ENCODE peak calls at places on chromosome 16, in nine cellular contexts. U, F, C, X, M, P, S, B and I are unnamed samples.
A peak's percentile ranks its signal among the peaks of the same experiment; 100 is the strongest.

GRCh38 chr16:25413962-25414361 is 156.3 kb upstream of the ZKSCAN2 start:
- DNase-seq in U (no peak), F (no peak), C (no peak), X (no peak), M (no peak), P (peak; percentile 2), S (no peak), B (no peak), I (no peak)

GRCh38 chr16:70720431-70721201 is 34.8 kb upstream of the MTSS2 start:
- DNase-seq in U (no peak), F (no peak), C (peak; percentile 30), X (no peak), M (no peak), P (no peak), S (no peak), B (no peak), I (no peak)

GRCh38 chr16:29862383-29862883 is 593 bp downstream of the CDIPT start:
- DNase-seq in U (peak; percentile 43), F (no peak), C (no peak), X (no peak), M (peak; percentile 23), P (peak; percentile 30), S (peak; percentile 33), B (no peak), I (no peak)

GRCh38 chr16:69717066-69717465 is 9.3 kb downstream of the NQO1 start:
- DNase-seq in U (no peak), F (no peak), C (no peak), X (no peak), M (no peak), P (no peak), S (no peak), B (no peak), I (no peak)

GRCh38 chr16:20441221-20441620 is 10.1 kb upstream of the ACSM2A start:
- DNase-seq in U (no peak), F (no peak), C (no peak), X (no peak), M (no peak), P (no peak), S (no peak), B (no peak), I (no peak)

GRCh38 chr16:80103463-80103862 is 437.3 kb upstream of the DYNLRB2 start:
- DNase-seq in U (no peak), F (no peak), C (no peak), X (no peak), M (no peak), P (no peak), S (no peak), B (no peak), I (no peak)

GRCh38 chr16:4695473-4696171 is 2.3 kb downstream of the NUDT16L1 start:
- DNase-seq in U (no peak), F (no peak), C (no peak), X (no peak), M (no peak), P (no peak), S (no peak), B (no peak), I (no peak)

GRCh38 chr16:46986438-46986837 is 13.0 kb upstream of the DNAJA2 start:
- DNase-seq in U (no peak), F (no peak), C (no peak), X (no peak), M (no peak), P (no peak), S (no peak), B (no peak), I (no peak)

GRCh38 chr16:27724491-27724878 is 174.5 kb downstream of the KATNIP start:
- DNase-seq in U (no peak), F (no peak), C (no peak), X (no peak), M (no peak), P (no peak), S (peak; percentile 67), B (no peak), I (no peak)

GRCh38 chr16:23397464-23397863 is 55.5 kb downstream of the COG7 start:
- DNase-seq in U (no peak), F (no peak), C (no peak), X (no peak), M (no peak), P (no peak), S (no peak), B (no peak), I (no peak)

GRCh38 chr16:19886061-19886792 is 1.6 kb upstream of the GPRC5B start:
- DNase-seq in U (peak; percentile 79), F (peak; percentile 55), C (peak; percentile 90), X (peak; percentile 56), M (peak; percentile 76), P (peak; percentile 76), S (peak; percentile 87), B (peak; percentile 60), I (no peak)

GRCh38 chr16:67210069-67210937 is 11.4 kb downstream of the ELMO3 start:
- DNase-seq in U (no peak), F (no peak), C (no peak), X (no peak), M (no peak), P (no peak), S (no peak), B (no peak), I (no peak)

GRCh38 chr16:69727916-69728270 is 1.5 kb upstream of the NQO1 start:
- DNase-seq in U (no peak), F (no peak), C (no peak), X (no peak), M (no peak), P (no peak), S (peak; percentile 48), B (no peak), I (no peak)

GRCh38 chr16:87701505-87701921 is 64.3 kb downstream of the KLHDC4 start:
- DNase-seq in U (no peak), F (no peak), C (no peak), X (peak; percentile 60), M (no peak), P (no peak), S (no peak), B (no peak), I (no peak)

GRCh38 chr16:152141-153128 is at the start of gene HBZ:
- DNase-seq in U (no peak), F (no peak), C (no peak), X (no peak), M (no peak), P (no peak), S (no peak), B (no peak), I (no peak)

GRCh38 chr16:165539-166374 is at the start of gene HBM:
- DNase-seq in U (no peak), F (no peak), C (peak; percentile 41), X (no peak), M (no peak), P (no peak), S (no peak), B (no peak), I (no peak)

GRCh38 chr16:9135797-9136196 is 44.4 kb downstream of the HAPSTR1 start:
- DNase-seq in U (no peak), F (no peak), C (peak; percentile 30), X (no peak), M (no peak), P (peak; percentile 67), S (no peak), B (no peak), I (no peak)

GRCh38 chr16:58128721-58129096 is 472 bp downstream of the CFAP20 start:
- DNase-seq in U (peak; percentile 58), F (no peak), C (no peak), X (no peak), M (no peak), P (peak; percentile 22), S (no peak), B (peak; percentile 20), I (no peak)

GRCh38 chr16:78684655-78685400 is 585.4 kb downstream of the WWOX start:
- DNase-seq in U (no peak), F (no peak), C (no peak), X (no peak), M (no peak), P (no peak), S (no peak), B (no peak), I (no peak)

GRCh38 chr16:84983308-84983707 is 28.0 kb downstream of the ZDHHC7 start:
- DNase-seq in U (no peak), F (no peak), C (no peak), X (no peak), M (no peak), P (no peak), S (no peak), B (no peak), I (no peak)

GRCh38 chr16:582614-583331 is 7.1 kb upstream of the RAB40C start:
- DNase-seq in U (no peak), F (no peak), C (no peak), X (no peak), M (no peak), P (no peak), S (no peak), B (no peak), I (no peak)

GRCh38 chr16:71555230-71555891 is 21.5 kb downstream of the TAT start:
- DNase-seq in U (no peak), F (no peak), C (no peak), X (no peak), M (no peak), P (no peak), S (no peak), B (no peak), I (no peak)

GRCh38 chr16:85126731-85127662 is 14.7 kb upstream of the CIBAR2 start:
- DNase-seq in U (peak; percentile 42), F (no peak), C (peak; percentile 57), X (no peak), M (no peak), P (peak; percentile 66), S (peak; percentile 19), B (no peak), I (no peak)

GRCh38 chr16:86975445-86975844 is 341.7 kb downstream of the C16orf95 start:
- DNase-seq in U (peak; percentile 65), F (no peak), C (peak; percentile 19), X (no peak), M (no peak), P (peak; percentile 99), S (no peak), B (no peak), I (no peak)

GRCh38 chr16:12195296-12195695 is 218.8 kb downstream of the SNX29 start:
- DNase-seq in U (no peak), F (no peak), C (no peak), X (no peak), M (no peak), P (no peak), S (no peak), B (no peak), I (no peak)

GRCh38 chr16:383326-384020 is 1.7 kb upstream of the PGAP6 start:
- DNase-seq in U (peak; percentile 42), F (no peak), C (peak; percentile 72), X (peak; percentile 78), M (no peak), P (no peak), S (no peak), B (peak; percentile 33), I (no peak)

GRCh38 chr16:20880867-20881866 is 19.0 kb downstream of the DCUN1D3 start:
- DNase-seq in U (no peak), F (no peak), C (no peak), X (no peak), M (no peak), P (no peak), S (no peak), B (no peak), I (no peak)

GRCh38 chr16:78277374-78277773 is 177.9 kb downstream of the WWOX start:
- DNase-seq in U (peak; percentile 2), F (no peak), C (no peak), X (no peak), M (no peak), P (no peak), S (no peak), B (no peak), I (no peak)

GRCh38 chr16:52182840-52183239 is 364.1 kb downstream of the TOX3 start:
- DNase-seq in U (no peak), F (no peak), C (no peak), X (no peak), M (no peak), P (no peak), S (no peak), B (no peak), I (no peak)

GRCh38 chr16:55656695-55657092 is 906 bp downstream of the SLC6A2 start:
- DNase-seq in U (no peak), F (no peak), C (no peak), X (no peak), M (no peak), P (no peak), S (no peak), B (no peak), I (no peak)

GRCh38 chr16:48317614-48318013 is 67.6 kb downstream of the SIAH1 start:
- DNase-seq in U (no peak), F (no peak), C (peak; percentile 48), X (no peak), M (no peak), P (peak; percentile 80), S (no peak), B (no peak), I (no peak)